ENCODE peak calls at places on chromosomes 1 and 21, in eight cellular contexts. O, E, N, L, T, G, K and J are unnamed samples.

GRCh38 chr21:35326677-35327076 is 277.6 kb upstream of the RUNX1 start:
- DNase-seq in O (no peak), E (no peak), N (no peak), L (no peak), T (no peak), G (no peak), K (no peak), J (no peak)

GRCh38 chr1:94693029-94693428 is 127.1 kb upstream of the SLC44A3 start:
- DNase-seq in O (no peak), E (no peak), N (no peak), L (no peak), T (no peak), G (no peak), K (no peak), J (no peak)

GRCh38 chr1:221636967-221637366 is 104.9 kb downstream of the DUSP10 start:
- DNase-seq in O (no peak), E (no peak), N (no peak), L (no peak), T (no peak), G (no peak), K (no peak), J (no peak)

GRCh38 chr1:152374451-152374850 is 14.6 kb upstream of the FLG2 start:
- DNase-seq in O (no peak), E (no peak), N (no peak), L (no peak), T (no peak), G (no peak), K (no peak), J (no peak)

GRCh38 chr1:5822266-5822665 is 170.0 kb downstream of the NPHP4 start:
- DNase-seq in O (no peak), E (no peak), N (no peak), L (peak; percentile 74), T (no peak), G (no peak), K (no peak), J (no peak)

GRCh38 chr1:183218039-183218618 is 32.1 kb downstream of the LAMC2 start:
- DNase-seq in O (no peak), E (no peak), N (no peak), L (no peak), T (peak; percentile 75), G (no peak), K (no peak), J (peak; percentile 94)

GRCh38 chr1:2136836-2137235 is 57.7 kb downstream of the FAAP20 start:
- DNase-seq in O (no peak), E (no peak), N (no peak), L (peak; percentile 57), T (no peak), G (no peak), K (no peak), J (no peak)

GRCh38 chr21:18950045-18950740 is 546.6 kb upstream of the TMPRSS15 start:
- DNase-seq in O (no peak), E (no peak), N (no peak), L (no peak), T (no peak), G (no peak), K (no peak), J (no peak)

GRCh38 chr1:116268211-116268610 is 104.8 kb upstream of the ATP1A1 start:
- DNase-seq in O (peak; percentile 9), E (no peak), N (peak; percentile 59), L (no peak), T (no peak), G (no peak), K (no peak), J (peak; percentile 16)

GRCh38 chr1:145740269-145740668 is 21.0 kb downstream of the CD160 start:
- DNase-seq in O (no peak), E (peak; percentile 33), N (no peak), L (no peak), T (no peak), G (no peak), K (no peak), J (no peak)

GRCh38 chr1:235919797-235920475 is 53.2 kb upstream of the LYST start:
- DNase-seq in O (no peak), E (peak; percentile 65), N (no peak), L (no peak), T (no peak), G (no peak), K (no peak), J (no peak)

GRCh38 chr1:208207388-208208131 is 36.6 kb downstream of the PLXNA2 start:
- DNase-seq in O (no peak), E (peak; percentile 88), N (peak; percentile 90), L (no peak), T (peak; percentile 88), G (no peak), K (no peak), J (no peak)

GRCh38 chr1:26787381-26787705 is 407 bp upstream of the PIGV start:
- DNase-seq in O (peak; percentile 69), E (peak; percentile 40), N (peak; percentile 52), L (no peak), T (no peak), G (no peak), K (no peak), J (no peak)

GRCh38 chr1:209767706-209768105 is 11.9 kb downstream of the TRAF3IP3 start:
- DNase-seq in O (no peak), E (no peak), N (no peak), L (no peak), T (no peak), G (no peak), K (no peak), J (no peak)

GRCh38 chr1:243763806-243764205 is 86.2 kb downstream of the AKT3 start:
- DNase-seq in O (no peak), E (no peak), N (no peak), L (no peak), T (no peak), G (no peak), K (no peak), J (peak; percentile 100)

GRCh38 chr1:200372095-200372884 is 37.5 kb downstream of the ZNF281 start:
- DNase-seq in O (no peak), E (no peak), N (no peak), L (no peak), T (no peak), G (no peak), K (no peak), J (no peak)

GRCh38 chr1:78286686-78287085 is 204.1 kb upstream of the PTGFR start:
- DNase-seq in O (no peak), E (no peak), N (no peak), L (no peak), T (no peak), G (no peak), K (no peak), J (no peak)

GRCh38 chr1:246597340-246597739 is 31.1 kb downstream of the CNST start:
- DNase-seq in O (no peak), E (peak; percentile 52), N (peak; percentile 41), L (no peak), T (peak; percentile 91), G (no peak), K (no peak), J (no peak)

GRCh38 chr1:108109295-108109973 is 90.7 kb downstream of the SLC25A24 start:
- DNase-seq in O (no peak), E (no peak), N (no peak), L (no peak), T (no peak), G (no peak), K (no peak), J (no peak)